ENCODE peak calls at places on chromosome 21, in nine cellular contexts. Y is IMR-90, S is PC-3, N is A549, E is endothelial cell of umbilical vein, X is left ventricle myocardium inferior, A is mammary epithelial cell, G is H9, K is endodermal cell. L is an unnamed sample.

GRCh38 chr21:38680401-38680800 is 125.3 kb upstream of the ETS2 start:
- DNase-seq in S (no peak), G (no peak), N (no peak), E (no peak), A (no peak), X (no peak), K (no peak), Y (no peak), L (no peak)

GRCh38 chr21:35925497-35925896 is 134.8 kb downstream of the SETD4 start:
- DNase-seq in G (no peak), K (no peak), A (peak; percentile 58), X (no peak), S (peak; percentile 34), Y (peak; percentile 18), E (peak; percentile 96), N (no peak), L (no peak)

GRCh38 chr21:29939859-29940245 is at the start of gene GRIK1:
- DNase-seq in G (peak; percentile 46), E (no peak), S (no peak), Y (no peak), X (no peak), K (peak; percentile 67), N (no peak), A (no peak), L (no peak)

GRCh38 chr21:28833181-28833580 is 159.5 kb downstream of the LTN1 start:
- DNase-seq in G (no peak), N (no peak), Y (peak; percentile 5), A (peak; percentile 21), S (peak; percentile 70), E (no peak), K (no peak), X (no peak), L (no peak)

GRCh38 chr21:25934771-25935224 is 200.0 kb downstream of the GABPA start:
- DNase-seq in E (peak; percentile 97), X (peak; percentile 60), A (peak; percentile 94), N (peak; percentile 58), K (no peak), S (peak; percentile 98), G (no peak), Y (peak; percentile 99), L (peak; percentile 91)

GRCh38 chr21:39908265-39908923 is 41.2 kb downstream of the PCP4 start:
- DNase-seq in G (peak; percentile 74), N (no peak), Y (no peak), K (peak; percentile 80), X (no peak), S (no peak), E (no peak), A (no peak), L (peak; percentile 22)

GRCh38 chr21:32726742-32727477 is 903 bp downstream of the SYNJ1 start:
- DNase-seq in A (peak; percentile 29), N (peak; percentile 6), X (peak; percentile 18), K (peak; percentile 63), Y (peak; percentile 18), E (peak; percentile 63), S (peak; percentile 28), G (no peak), L (peak; percentile 65)

GRCh38 chr21:16522512-16522911 is 792.7 kb downstream of the USP25 start:
- DNase-seq in G (no peak), A (no peak), K (no peak), N (no peak), S (no peak), X (no peak), Y (peak; percentile 83), E (no peak), L (no peak)

GRCh38 chr21:25331286-25331685 is 276.0 kb downstream of the MRPL39 start:
- DNase-seq in E (no peak), K (no peak), S (no peak), A (no peak), X (no peak), Y (no peak), N (no peak), G (no peak), L (no peak)

GRCh38 chr21:14646893-14647292 is 100.8 kb upstream of the SAMSN1 start:
- DNase-seq in A (no peak), N (no peak), Y (no peak), G (no peak), X (no peak), K (no peak), S (no peak), E (no peak), L (no peak)

GRCh38 chr21:25273945-25274344 is 333.3 kb downstream of the MRPL39 start:
- DNase-seq in E (no peak), N (no peak), G (no peak), K (no peak), S (no peak), A (no peak), X (no peak), Y (no peak), L (no peak)

GRCh38 chr21:19010996-19011395 is 607.4 kb upstream of the TMPRSS15 start:
- DNase-seq in Y (no peak), A (no peak), K (no peak), E (no peak), S (no peak), G (no peak), N (no peak), X (no peak), L (no peak)

GRCh38 chr21:24938592-24938991 is 668.7 kb downstream of the MRPL39 start:
- DNase-seq in E (no peak), N (no peak), Y (no peak), S (no peak), G (no peak), K (no peak), A (no peak), X (no peak), L (no peak)

GRCh38 chr21:34514576-34515135 is 2.6 kb upstream of the KCNE1 start:
- DNase-seq in A (no peak), X (no peak), Y (peak; percentile 20), K (no peak), S (no peak), E (no peak), N (no peak), G (no peak), L (no peak)

GRCh38 chr21:25983745-25984144 is 186.8 kb downstream of the APP start:
- DNase-seq in S (no peak), X (no peak), N (no peak), A (no peak), K (no peak), E (peak; percentile 84), Y (no peak), G (no peak), L (no peak)

GRCh38 chr21:25929859-25930520 is 195.2 kb downstream of the GABPA start:
- DNase-seq in S (no peak), X (no peak), E (no peak), K (no peak), Y (peak; percentile 76), G (no peak), N (no peak), A (peak; percentile 64), L (no peak)

GRCh38 chr21:35203093-35204021 is 154.3 kb upstream of the RUNX1 start:
- DNase-seq in A (no peak), K (no peak), Y (peak; percentile 93), G (no peak), N (no peak), X (no peak), S (peak; percentile 43), E (peak; percentile 94), L (peak; percentile 43)

GRCh38 chr21:33441489-33442477 is 38.0 kb downstream of the TMEM50B start:
- DNase-seq in Y (peak; percentile 94), G (no peak), K (peak; percentile 26), A (peak; percentile 96), E (no peak), N (peak; percentile 87), S (peak; percentile 91), X (peak; percentile 47), L (peak; percentile 74)

DNA sequence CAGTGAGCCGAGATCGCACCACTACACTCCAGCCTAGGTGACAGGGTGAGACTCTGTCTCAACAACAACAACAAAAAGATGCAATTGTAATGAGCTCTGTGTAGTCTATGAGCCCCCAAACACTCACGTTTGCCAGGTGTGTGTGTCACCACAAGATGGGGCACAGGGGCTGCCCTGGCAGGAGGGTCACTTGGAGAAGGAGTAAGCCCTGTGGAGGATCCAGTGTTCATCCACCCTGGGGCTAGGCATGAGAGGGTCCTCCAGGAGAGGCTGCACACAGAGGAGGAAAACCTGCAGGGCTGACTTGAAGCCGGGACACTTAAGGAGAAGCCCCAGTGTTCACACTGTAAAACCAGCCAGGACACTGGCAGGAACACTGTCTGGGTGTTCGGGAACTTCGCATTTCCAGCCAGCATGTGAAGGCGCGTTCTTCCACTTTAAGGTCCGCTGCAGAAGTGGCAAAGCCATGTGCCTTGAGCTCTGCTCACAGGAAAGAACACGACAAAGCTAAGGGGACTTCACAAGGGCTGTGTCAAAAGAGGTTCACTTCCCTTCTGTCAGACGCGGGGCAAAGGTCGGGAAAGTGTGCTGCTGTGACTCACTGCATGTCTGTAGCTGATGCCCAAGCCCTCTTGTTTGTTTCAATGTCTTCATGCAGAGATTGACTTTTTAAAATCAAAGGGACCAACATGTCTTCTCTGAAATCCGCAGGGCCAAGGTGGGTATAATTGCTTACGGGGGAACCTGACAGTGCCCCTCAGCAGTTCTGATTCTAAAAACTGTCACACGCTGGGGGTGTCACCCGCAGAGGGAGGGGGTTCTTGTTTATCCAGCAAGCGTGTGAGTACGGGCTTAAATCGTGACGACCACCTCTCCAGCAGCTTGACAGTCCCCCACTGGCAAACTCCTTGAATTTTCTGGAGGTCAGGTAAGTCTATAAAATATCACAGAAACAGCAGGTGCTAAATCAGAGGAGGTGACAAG is 102.8 kb downstream of the RIPK4 start:
- DNase-seq in A (no peak), E (peak; percentile 6), X (no peak), G (no peak), Y (peak; percentile 32), N (peak; percentile 65), K (no peak), S (peak; percentile 63), L (no peak)
- TF ChIP-seq CTCF in A (no peak), E (no peak), X (no peak), G (peak; percentile 44), Y (no peak), N (no peak), K (peak; percentile 66), S (no peak), L (no peak)

DNA sequence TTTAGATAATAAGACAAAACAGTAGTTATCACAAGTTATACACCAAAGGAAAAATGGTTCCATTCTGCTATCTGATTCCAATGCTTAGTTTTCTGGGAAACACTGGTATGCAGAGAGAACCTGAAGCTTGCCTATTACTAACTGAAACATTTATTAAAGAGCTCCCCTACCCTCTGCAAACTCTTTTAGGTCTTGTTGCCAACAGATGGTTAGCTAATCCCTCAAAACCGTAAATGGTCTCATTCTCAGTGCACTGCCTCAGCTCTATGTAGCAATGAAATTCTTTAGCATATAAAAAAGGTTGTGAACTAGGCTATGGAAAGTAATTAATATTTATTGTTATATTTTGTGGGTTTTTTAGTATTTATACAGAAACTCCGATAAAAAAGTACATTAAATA is 20.4 kb downstream of the C21orf91 start:
- DNase-seq in K (no peak), X (no peak), E (no peak), G (no peak), N (no peak), A (no peak), S (no peak), Y (no peak), L (no peak)
- H3K4me1 ChIP-seq in K (no peaks in the 10 kb centered on the region), X (peaks cover 46% of the 10 kb centered on the region), E (no peaks in the 10 kb centered on the region), G (no peaks in the 10 kb centered on the region), N (peaks cover 5% of the 10 kb centered on the region), A (peaks cover 2% of the 10 kb centered on the region), S (peaks cover 6% of the 10 kb centered on the region), Y (peaks cover 2% of the 10 kb centered on the region), L (peaks cover 6% of the 10 kb centered on the region)

GRCh38 chr21:36966066-36966845 is at the start of gene HLCS:
- DNase-seq in A (peak; percentile 69), Y (peak; percentile 36), K (peak; percentile 89), G (peak; percentile 79), S (peak; percentile 85), E (peak; percentile 28), X (peak; percentile 71), N (peak; percentile 61), L (peak; percentile 95)
- TF ChIP-seq CTCF in A (peak; percentile 21), Y (peak; percentile 36), K (peak; percentile 57), G (peak; percentile 29), S (no peak), E (no peak), X (peak; percentile 41), N (peak; percentile 12), L (no peak)

GRCh38 chr21:46077674-46078101 is 20.2 kb upstream of the COL6A2 start:
- DNase-seq in A (no peak), S (no peak), X (no peak), Y (no peak), G (peak; percentile 18), E (no peak), N (no peak), K (no peak), L (peak; percentile 77)
- H3K4me1 ChIP-seq in A (no peaks in the 10 kb centered on the region), S (peaks cover 21% of the 10 kb centered on the region), X (peaks cover 32% of the 10 kb centered on the region), Y (peaks cover 24% of the 10 kb centered on the region), G (no peaks in the 10 kb centered on the region), E (no peaks in the 10 kb centered on the region), N (no peaks in the 10 kb centered on the region), K (no peaks in the 10 kb centered on the region), L (peaks cover 27% of the 10 kb centered on the region)

L was measured in osteoblast.